ENCODE peak calls at places on chromosomes 12 and 14, in seven cellular contexts. D is NCI-H1092; L is stimulated activated naive B cell treated with anti-CD40 and anti-IgM and Interleukin-4, amounts not matched to agents 10 μg/mL and 1 μg/mL and 100 μg/mL, for 72 hours; A is NCI-H524; B is stimulated activated CD8-positive, alpha-beta memory T cell treated with anti-CD3 and anti-CD28 coated beads, Interleukin-2, amount 100 ng/mL, for 1 hour; G is breast epithelium; X is SHP77 treated with DMSO at 0.1 percent for 48 hours. C is an unnamed sample.

GRCh38 chr12:45343269-45344051 is 127.6 kb downstream of the ANO6 start:
- DNase-seq in D (no peak), L (no peak), A (no peak), B (no peak), G (no peak), X (no peak), C (no peak)

GRCh38 chr12:66237505-66238175 is 48.6 kb downstream of the IRAK3 start:
- DNase-seq in D (no peak), L (no peak), A (no peak), B (no peak), G (no peak), X (no peak), C (no peak)

GRCh38 chr12:14981049-14981448 is 8.2 kb downstream of the PDE6H start:
- DNase-seq in D (no peak), L (peak; percentile 46), A (no peak), B (no peak), G (no peak), X (no peak), C (no peak)

GRCh38 chr14:58635041-58635440 is 2.7 kb upstream of the DACT1 start:
- DNase-seq in D (no peak), L (no peak), A (peak; percentile 41), B (no peak), G (no peak), X (no peak), C (peak; percentile 47)

GRCh38 chr12:55833056-55833455 is 3.7 kb upstream of the DNAJC14 start:
- DNase-seq in D (no peak), L (no peak), A (no peak), B (no peak), G (no peak), X (no peak), C (no peak)

GRCh38 chr14:94115631-94116030 is 5.1 kb downstream of the IFI27 start:
- DNase-seq in D (no peak), L (no peak), A (no peak), B (no peak), G (no peak), X (no peak), C (no peak)

GRCh38 chr12:104219908-104220404 is 4.4 kb downstream of the TXNRD1 start:
- DNase-seq in D (no peak), L (peak; percentile 8), A (no peak), B (peak; percentile 27), G (no peak), X (peak; percentile 68), C (no peak)

GRCh38 chr12:52616680-52617402 is 1.5 kb downstream of the KRT73 start:
- DNase-seq in D (no peak), L (no peak), A (no peak), B (no peak), G (no peak), X (no peak), C (no peak)

GRCh38 chr12:23006413-23006812 is 381.4 kb downstream of the ETNK1 start:
- DNase-seq in D (no peak), L (no peak), A (no peak), B (no peak), G (no peak), X (no peak), C (no peak)

GRCh38 chr14:49972199-49972671 is 79.4 kb downstream of the ARF6 start:
- DNase-seq in D (peak; percentile 49), L (peak; percentile 15), A (peak; percentile 87), B (no peak), G (no peak), X (peak; percentile 15), C (no peak)

GRCh38 chr12:76074701-76075336 is 9.7 kb downstream of the NAP1L1 start:
- DNase-seq in D (no peak), L (no peak), A (no peak), B (no peak), G (no peak), X (no peak), C (no peak)

GRCh38 chr12:62767506-62767905 is 167.4 kb downstream of the PPM1H start:
- DNase-seq in D (no peak), L (no peak), A (no peak), B (no peak), G (no peak), X (no peak), C (no peak)

GRCh38 chr12:55696141-55696540 is 11.6 kb downstream of the ITGA7 start:
- DNase-seq in D (no peak), L (no peak), A (no peak), B (no peak), G (no peak), X (no peak), C (no peak)

C was measured in GM19239.